ENCODE peak calls at places on chromosomes 12 and 14, in six cellular contexts. L is uterus, J is GM23338, X is fibroblast of lung, W is PC-3, V is body of pancreas. T is an unnamed sample.

GRCh38 chr12:103175625-103176024 is 218.2 kb downstream of the ASCL1 start:
- DNase-seq in L (no peak), J (no peak), X (no peak), W (no peak), V (no peak), T (no peak)

GRCh38 chr12:52391618-52392002 is 6.2 kb upstream of the KRT84 start:
- DNase-seq in L (peak), J (no peak), X (peak), W (no peak), V (peak), T (no peak)

GRCh38 chr12:10027311-10028099 is 3.0 kb upstream of the CLEC9A start:
- DNase-seq in L (no peak), J (no peak), X (peak), W (peak), V (no peak), T (peak)

GRCh38 chr12:122871851-122872785 is 23.8 kb downstream of the VPS37B start:
- DNase-seq in L (peak), J (peak), X (peak), W (peak), V (peak), T (peak)

GRCh38 chr14:21039059-21039422 is 3.1 kb upstream of the RNASE7 start:
- DNase-seq in L (peak), J (peak), X (peak), W (no peak), V (peak), T (peak)

GRCh38 chr14:98138666-98139065 is 1133.3 kb downstream of the BCL11B start:
- DNase-seq in L (no peak), J (peak), X (peak), W (peak), V (peak), T (no peak)

GRCh38 chr12:113049976-113050742 is 6.4 kb upstream of the DTX1 start:
- DNase-seq in L (no peak), J (peak), X (no peak), W (peak), V (peak), T (no peak)

GRCh38 chr12:113649256-113649830 is 177.7 kb upstream of the LHX5 start:
- DNase-seq in L (no peak), J (no peak), X (no peak), W (no peak), V (no peak), T (no peak)

GRCh38 chr14:69260979-69261605 is 1.1 kb downstream of the GALNT16 start:
- DNase-seq in L (peak), J (peak), X (no peak), W (peak), V (peak), T (no peak)

GRCh38 chr14:93014038-93015023 is 91.4 kb downstream of the CHGA start:
- DNase-seq in L (no peak), J (no peak), X (no peak), W (no peak), V (no peak), T (no peak)

GRCh38 chr12:78028426-78028825 is 197.7 kb downstream of the NAV3 start:
- DNase-seq in L (no peak), J (no peak), X (no peak), W (no peak), V (no peak), T (no peak)

GRCh38 chr14:51792819-51793218 is 67.6 kb upstream of the GNG2 start:
- DNase-seq in L (no peak), J (no peak), X (peak), W (no peak), V (no peak), T (peak)

GRCh38 chr12:50195832-50196231 is 28.7 kb upstream of the CERS5 start:
- DNase-seq in L (no peak), J (no peak), X (no peak), W (peak), V (no peak), T (peak)

GRCh38 chr14:54818201-54819133 is 84.2 kb downstream of the GCH1 start:
- DNase-seq in L (peak), J (no peak), X (peak), W (peak), V (peak), T (peak)

GRCh38 chr12:31645944-31646343 is 13.5 kb upstream of the ETFBKMT start:
- DNase-seq in L (no peak), J (no peak), X (no peak), W (no peak), V (no peak), T (no peak)

GRCh38 chr12:10191865-10192264 is 13.0 kb downstream of the TMEM52B start:
- DNase-seq in L (no peak), J (peak), X (peak), W (peak), V (no peak), T (peak)

GRCh38 chr14:91063119-91063518 is 2.7 kb upstream of the RPS6KA5 start:
- DNase-seq in L (no peak), J (no peak), X (no peak), W (peak), V (no peak), T (no peak)

GRCh38 chr14:68569546-68569908 is 223.3 kb downstream of the ZFP36L1 start:
- DNase-seq in L (no peak), J (no peak), X (no peak), W (no peak), V (peak), T (no peak)

GRCh38 chr14:31420013-31420318 is 384 bp downstream of the HEATR5A start:
- DNase-seq in L (peak), J (peak), X (no peak), W (peak), V (peak), T (no peak)

GRCh38 chr12:65879878-65880277 is 55.6 kb downstream of the HMGA2 start:
- DNase-seq in L (no peak), J (no peak), X (peak), W (peak), V (no peak), T (peak)

GRCh38 chr12:69843653-69844052 is 18.6 kb downstream of the MYRFL start:
- DNase-seq in L (no peak), J (no peak), X (no peak), W (no peak), V (no peak), T (no peak)

GRCh38 chr14:79668941-79669340 is 542.4 kb downstream of the DIO2 start:
- DNase-seq in L (no peak), J (no peak), X (no peak), W (no peak), V (no peak), T (no peak)

GRCh38 chr14:68779761-68780323 is 13.0 kb downstream of the ZFP36L1 start:
- DNase-seq in L (peak), J (no peak), X (peak), W (peak), V (peak), T (peak)

GRCh38 chr12:101920906-101921305 is 43.5 kb downstream of the DRAM1 start:
- DNase-seq in L (no peak), J (no peak), X (peak), W (no peak), V (no peak), T (no peak)

GRCh38 chr12:85076688-85077430 is 40.7 kb downstream of the LRRIQ1 start:
- DNase-seq in L (no peak), J (peak), X (peak), W (peak), V (no peak), T (peak)

GRCh38 chr12:118055865-118056773 is 4.9 kb downstream of the WSB2 start:
- DNase-seq in L (no peak), J (no peak), X (no peak), W (peak), V (peak), T (peak)

GRCh38 chr12:94405378-94406116 is 54.1 kb downstream of the CEP83 start:
- DNase-seq in L (no peak), J (no peak), X (no peak), W (no peak), V (no peak), T (no peak)

GRCh38 chr12:21773263-21773741 is 1.2 kb downstream of the KCNJ8 start:
- DNase-seq in L (peak), J (peak), X (peak), W (peak), V (peak), T (no peak)
- H3K4me3 ChIP-seq in L (peak), J (peak), X (peak), W (no peak), V (no peak), T (no peak)

GRCh38 chr14:73949752-73950734 is at the start of the genes COQ6 and FAM161B:
- DNase-seq in L (peak), J (peak), X (peak), W (peak), V (peak), T (peak)

GRCh38 chr14:73961192-73961591 is 11.1 kb downstream of the COQ6 start:
- DNase-seq in L (no peak), J (no peak), X (no peak), W (no peak), V (no peak), T (no peak)

GRCh38 chr14:73958591-73958990 is 8.5 kb downstream of the COQ6 start:
- DNase-seq in L (no peak), J (no peak), X (no peak), W (no peak), V (no peak), T (no peak)

GRCh38 chr14:73953731-73954130 is 3.6 kb downstream of the COQ6 start:
- DNase-seq in L (no peak), J (no peak), X (no peak), W (no peak), V (no peak), T (no peak)

DNA sequence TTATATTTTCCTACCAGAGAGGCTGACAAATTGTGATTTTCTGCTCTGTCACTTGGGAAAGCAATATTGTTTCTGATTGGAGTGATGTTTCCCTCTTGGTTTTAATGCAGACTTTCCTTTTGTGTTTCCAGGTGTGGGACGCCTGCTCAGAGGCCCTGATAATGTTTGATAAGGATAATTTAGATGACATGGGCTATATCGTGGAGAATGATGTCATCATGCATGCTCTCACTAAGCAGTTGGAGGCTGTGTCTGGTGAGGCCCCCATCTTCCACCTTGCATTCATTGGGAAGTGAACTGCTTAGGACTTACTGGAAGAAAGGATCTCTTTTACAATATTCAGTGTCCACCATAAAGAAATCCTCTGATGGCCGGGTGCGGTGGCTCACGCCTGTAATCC is 5.6 kb downstream of the COQ6 start:
- DNase-seq in L (no peak), J (no peak), X (no peak), W (no peak), V (no peak), T (no peak)
- TF ChIP-seq CTCF in L (no peak), J (no peak), X (no peak), W (no peak), V (no peak), T (no peak)

GRCh38 chr12:48002179-48002601 is 2.1 kb downstream of the COL2A1 start:
- DNase-seq in L (no peak), J (peak), X (peak), W (no peak), V (no peak), T (peak)

GRCh38 chr12:48004941-48005749 is 869 bp upstream of the COL2A1 start:
- DNase-seq in L (no peak), J (peak), X (no peak), W (no peak), V (no peak), T (no peak)

GRCh38 chr12:48002773-48003218 is 1.5 kb downstream of the COL2A1 start:
- DNase-seq in L (peak), J (peak), X (peak), W (peak), V (peak), T (peak)

GRCh38 chr12:48004039-48004940 is at the start of gene COL2A1:
- DNase-seq in L (no peak), J (peak), X (no peak), W (peak), V (peak), T (peak)

GRCh38 chr12:48003226-48004038 is 844 bp downstream of the COL2A1 start:
- DNase-seq in L (no peak), J (peak), X (no peak), W (peak), V (no peak), T (no peak)
- H3K4me3 ChIP-seq in L (no peak), J (peak), X (peak), W (peak), V (no peak), T (no peak)

DNA sequence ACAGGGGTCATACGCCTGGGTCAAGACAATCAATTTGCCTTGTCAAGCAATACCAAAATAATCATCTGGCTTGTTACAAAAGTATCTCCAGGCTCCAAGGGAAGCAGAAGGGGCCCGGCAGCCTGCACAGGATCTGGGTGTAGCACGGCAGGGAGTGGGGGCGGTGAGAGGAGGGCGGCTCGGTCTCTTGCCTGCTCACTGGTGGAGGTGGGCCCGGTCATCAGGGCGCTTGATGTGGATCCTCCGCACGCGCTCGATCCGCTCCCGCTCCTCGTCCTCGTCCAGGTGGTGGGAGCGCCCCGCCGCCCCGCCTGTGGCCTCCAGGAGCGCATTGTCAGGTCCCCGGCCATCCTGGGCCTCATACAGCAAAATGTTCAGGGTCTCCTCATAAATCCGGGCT is 25.7 kb downstream of the KCTD10 start:
- DNase-seq in L (no peak), J (no peak), X (no peak), W (no peak), V (no peak), T (no peak)
- TF ChIP-seq CTCF in L (no peak), J (no peak), X (no peak), W (no peak), V (no peak), T (no peak)

GRCh38 chr12:29232086-29232485 is 83.0 kb downstream of the FAR2 start:
- DNase-seq in L (no peak), J (no peak), X (no peak), W (no peak), V (no peak), T (no peak)
- H3K4me3 ChIP-seq in L (no peak), J (no peak), X (no peak), W (no peak), V (no peak), T (no peak)

GRCh38 chr12:104888892-104889291 is 69.2 kb downstream of the SLC41A2 start:
- DNase-seq in L (no peak), J (no peak), X (no peak), W (no peak), V (no peak), T (no peak)
- TF ChIP-seq CTCF in L (no peak), J (no peak), X (no peak), W (no peak), V (no peak), T (no peak)

GRCh38 chr14:22996823-22997301 is 13.1 kb downstream of the C14orf93 start:
- DNase-seq in L (peak), J (no peak), X (no peak), W (no peak), V (no peak), T (peak)
- H3K4me3 ChIP-seq in L (no peak), J (no peak), X (no peak), W (no peak), V (no peak), T (no peak)

GRCh38 chr12:57085999-57086950 is 2.6 kb upstream of the NAB2 start:
- DNase-seq in L (peak), J (peak), X (peak), W (peak), V (peak), T (peak)
- TF ChIP-seq CTCF in L (no peak), J (peak), X (no peak), W (peak), V (no peak), T (peak)

T was measured in fibroblast of villous mesenchyme.